ENCODE peak calls at places on chromosomes 5 and 9, in four cellular contexts. L is lung, A is DMS 273 treated with DMSO at 0.1 percent for 48 hours, G is Karpas-422. C is an unnamed sample.

GRCh38 chr9:28956111-28956880 is 1383.0 kb upstream of the C9orf72 start:
- DNase-seq in A (no peak), G (no peak), L (no peak), C (no peak)

GRCh38 chr5:76583163-76584047 is 39.8 kb downstream of the F2RL2 start:
- DNase-seq in L (no peak), G (no peak), A (no peak), C (peak)

GRCh38 chr5:33725846-33726245 is 165.9 kb downstream of the ADAMTS12 start:
- DNase-seq in A (no peak), L (no peak), G (no peak), C (no peak)

GRCh38 chr5:174457141-174457678 is 267.2 kb upstream of the MSX2 start:
- DNase-seq in L (no peak), G (no peak), A (peak), C (no peak)

GRCh38 chr9:27247756-27248155 is 49.2 kb downstream of the EQTN start:
- DNase-seq in A (no peak), L (peak), G (peak), C (peak)

GRCh38 chr9:101995231-101995630 is 256.8 kb upstream of the GRIN3A start:
- DNase-seq in L (no peak), A (no peak), G (no peak), C (peak)

GRCh38 chr5:139223481-139223880 is 25.3 kb upstream of the SIL1 start:
- DNase-seq in L (no peak), A (no peak), G (no peak), C (no peak)

GRCh38 chr9:86614871-86615849 is 260.9 kb upstream of the TUT7 start:
- DNase-seq in L (no peak), A (no peak), G (peak), C (no peak)

GRCh38 chr5:43312699-43313034 is 545 bp downstream of the HMGCS1 start:
- DNase-seq in G (peak), A (no peak), L (no peak), C (peak)

GRCh38 chr5:56951131-56951945 is 585 bp downstream of the MIER3 start:
- DNase-seq in G (peak), A (no peak), L (no peak), C (peak)

GRCh38 chr9:91835632-91836031 is 114.4 kb downstream of the ROR2 start:
- DNase-seq in L (no peak), A (no peak), G (no peak), C (no peak)

GRCh38 chr5:33890633-33891032 is 1.2 kb downstream of the ADAMTS12 start:
- DNase-seq in A (no peak), L (no peak), G (no peak), C (no peak)

GRCh38 chr9:130741831-130742449 is 48.4 kb downstream of the EXOSC2 start:
- DNase-seq in A (no peak), G (peak), L (no peak), C (peak)

GRCh38 chr5:64767959-64768357 is 533 bp downstream of the SREK1IP1 start:
- DNase-seq in A (no peak), L (no peak), G (peak), C (no peak)

GRCh38 chr9:75658301-75658919 is 232.1 kb upstream of the PCSK5 start:
- DNase-seq in G (no peak), A (no peak), L (no peak), C (no peak)

GRCh38 chr5:88602584-88602983 is 280.4 kb downstream of the MEF2C start:
- DNase-seq in A (no peak), L (no peak), G (peak), C (no peak)

GRCh38 chr5:160802567-160802966 is 49.4 kb downstream of the ATP10B start:
- DNase-seq in L (no peak), G (no peak), A (no peak), C (no peak)

GRCh38 chr5:59487068-59487686 is 406.3 kb downstream of the PDE4D start:
- DNase-seq in G (no peak), L (no peak), A (no peak), C (no peak)

GRCh38 chr9:113462781-113463286 is 693 bp upstream of the RGS3 start:
- DNase-seq in A (no peak), L (no peak), G (peak), C (no peak)

GRCh38 chr5:111259636-111260035 is 35.5 kb downstream of the CAMK4 start:
- DNase-seq in G (no peak), A (no peak), L (no peak), C (peak)

GRCh38 chr9:82255533-82255932 is 267.0 kb downstream of the SPATA31D1 start:
- DNase-seq in G (no peak), L (no peak), A (no peak), C (no peak)

GRCh38 chr9:88628811-88629210 is 93.8 kb downstream of the NXNL2 start:
- DNase-seq in G (no peak), L (no peak), A (no peak), C (no peak)

GRCh38 chr5:94433393-94434149 is 184.8 kb downstream of the KIAA0825 start:
- DNase-seq in G (no peak), L (peak), A (no peak), C (peak)

GRCh38 chr9:903886-904285 is 62.4 kb downstream of the DMRT1 start:
- DNase-seq in A (no peak), G (no peak), L (no peak), C (no peak)

GRCh38 chr9:88991066-88992030 is at the start of gene S1PR3:
- DNase-seq in A (no peak), L (peak), G (no peak), C (peak)

GRCh38 chr5:24225051-24225450 is 419.7 kb downstream of the CDH10 start:
- DNase-seq in A (no peak), L (no peak), G (no peak), C (no peak)

GRCh38 chr9:20319641-20320337 is 302.5 kb downstream of the MLLT3 start:
- DNase-seq in A (no peak), G (no peak), L (no peak), C (peak)

GRCh38 chr5:171616002-171616780 is 169.4 kb upstream of the SMIM23 start:
- DNase-seq in A (no peak), G (no peak), L (no peak), C (no peak)

GRCh38 chr5:34866989-34867471 is 28.1 kb downstream of the TTC23L start:
- DNase-seq in L (no peak), G (no peak), A (no peak), C (no peak)

GRCh38 chr5:11384441-11385250 is 519.6 kb downstream of the CTNND2 start:
- DNase-seq in G (no peak), A (no peak), L (no peak), C (no peak)

GRCh38 chr9:1007312-1007711 is 30.9 kb downstream of the DMRT3 start:
- DNase-seq in G (no peak), A (no peak), L (no peak), C (no peak)

GRCh38 chr9:21968331-21969010 is 25.7 kb downstream of the CDKN2A start:
- DNase-seq in A (no peak), L (no peak), G (peak), C (no peak)

GRCh38 chr5:78745985-78746384 is 97.4 kb upstream of the LHFPL2 start:
- DNase-seq in G (no peak), A (no peak), L (no peak), C (no peak)

GRCh38 chr5:177426566-177427210 is at the start of gene GRK6:
- DNase-seq in G (peak), L (no peak), A (no peak), C (peak)